ENCODE peak calls at places on chromosome 21, in seven cellular contexts. R is H54; S is mesothelial cell of epicardium; H is activated CD4-positive, alpha-beta T cell treated with anti-CD3 and anti-CD28 coated beads, Interleukin-2, amount 50 U/mL, for 1 hour; L is left cardiac atrium; M is endothelial cell; G is neural crest cell. U is an unnamed sample.
A peak's percentile ranks its signal among the peaks of the same experiment; 100 is the strongest.

GRCh38 chr21:46148106-46148505 is 7.3 kb downstream of the FTCD start:
- DNase-seq in R (no peak), S (peak; percentile 2), H (no peak), L (no peak), M (no peak), G (no peak), U (peak; percentile 20)

GRCh38 chr21:16422702-16423101 is 692.9 kb downstream of the USP25 start:
- DNase-seq in R (no peak), S (no peak), H (no peak), L (no peak), M (no peak), G (no peak), U (no peak)

GRCh38 chr21:45450741-45451740 is 46.1 kb downstream of the COL18A1 start:
- DNase-seq in R (no peak), S (no peak), H (no peak), L (peak; percentile 15), M (no peak), G (no peak), U (peak; percentile 64)

GRCh38 chr21:42561742-42562141 is 48.1 kb downstream of the SLC37A1 start:
- DNase-seq in R (no peak), S (no peak), H (no peak), L (no peak), M (no peak), G (no peak), U (no peak)

GRCh38 chr21:36788116-36788515 is 89.2 kb downstream of the SIM2 start:
- DNase-seq in R (peak; percentile 77), S (no peak), H (no peak), L (no peak), M (no peak), G (no peak), U (no peak)

GRCh38 chr21:28669331-28669730 is 323.3 kb downstream of the LTN1 start:
- DNase-seq in R (no peak), S (no peak), H (no peak), L (no peak), M (no peak), G (no peak), U (no peak)

GRCh38 chr21:16241500-16241963 is 511.8 kb downstream of the USP25 start:
- DNase-seq in R (no peak), S (no peak), H (no peak), L (no peak), M (peak; percentile 54), G (no peak), U (no peak)

GRCh38 chr21:23936224-23936623 is 1671.1 kb downstream of the MRPL39 start:
- DNase-seq in R (no peak), S (no peak), H (no peak), L (no peak), M (no peak), G (no peak), U (no peak)

GRCh38 chr21:32099812-32100416 is 178.9 kb downstream of the MIS18A start:
- DNase-seq in R (no peak), S (no peak), H (no peak), L (no peak), M (no peak), G (no peak), U (no peak)

GRCh38 chr21:31675332-31675731 is 15.8 kb downstream of the SOD1 start:
- DNase-seq in R (no peak), S (no peak), H (no peak), L (no peak), M (no peak), G (no peak), U (no peak)

GRCh38 chr21:42489991-42490390 is 6.0 kb downstream of the RSPH1 start:
- DNase-seq in R (no peak), S (no peak), H (no peak), L (no peak), M (no peak), G (no peak), U (no peak)

GRCh38 chr21:45513003-45513706 is 29.1 kb downstream of the SLC19A1 start:
- DNase-seq in R (no peak), S (no peak), H (no peak), L (peak; percentile 20), M (no peak), G (no peak), U (no peak)

GRCh38 chr21:33666153-33666552 is 23.9 kb downstream of the ITSN1 start:
- DNase-seq in R (no peak), S (no peak), H (no peak), L (no peak), M (no peak), G (no peak), U (no peak)

GRCh38 chr21:43866233-43866632 is 1.2 kb downstream of the AGPAT3 start:
- DNase-seq in R (peak; percentile 55), S (no peak), H (peak; percentile 33), L (peak; percentile 40), M (no peak), G (no peak), U (no peak)

GRCh38 chr21:9760398-9761074 is 760.8 kb upstream of the TPTE start:
- DNase-seq in R (no peak), S (no peak), H (no peak), L (no peak), M (no peak), G (no peak), U (no peak)

GRCh38 chr21:38784458-38785266 is 21.1 kb upstream of the ETS2 start:
- DNase-seq in R (no peak), S (no peak), H (no peak), L (no peak), M (no peak), G (no peak), U (no peak)

GRCh38 chr21:16492892-16493291 is 763.1 kb downstream of the USP25 start:
- DNase-seq in R (no peak), S (no peak), H (no peak), L (no peak), M (no peak), G (no peak), U (no peak)

GRCh38 chr21:32457360-32457840 is 44.9 kb downstream of the EVA1C start:
- DNase-seq in R (no peak), S (no peak), H (no peak), L (peak; percentile 63), M (no peak), G (no peak), U (peak; percentile 50)

GRCh38 chr21:33684923-33685560 is 42.7 kb downstream of the ITSN1 start:
- DNase-seq in R (no peak), S (no peak), H (no peak), L (no peak), M (no peak), G (no peak), U (no peak)

GRCh38 chr21:45153358-45154318 is 79.3 kb downstream of the ADARB1 start:
- DNase-seq in R (no peak), S (no peak), H (no peak), L (no peak), M (no peak), G (no peak), U (peak; percentile 43)

GRCh38 chr21:15893902-15894301 is 164.1 kb downstream of the USP25 start:
- DNase-seq in R (no peak), S (no peak), H (no peak), L (no peak), M (no peak), G (no peak), U (no peak)

GRCh38 chr21:26169061-26169610 is 1.4 kb downstream of the APP start:
- DNase-seq in R (peak; percentile 67), S (no peak), H (peak; percentile 42), L (peak; percentile 30), M (peak; percentile 25), G (peak; percentile 41), U (peak; percentile 46)

GRCh38 chr21:44484498-44485253 is 29.4 kb downstream of the LRRC3 start:
- DNase-seq in R (no peak), S (no peak), H (no peak), L (no peak), M (no peak), G (no peak), U (no peak)

GRCh38 chr21:42215942-42216725 is 2.8 kb upstream of the ABCG1 start:
- DNase-seq in R (no peak), S (no peak), H (no peak), L (no peak), M (no peak), G (no peak), U (no peak)

GRCh38 chr21:27033467-27033866 is 66.6 kb upstream of the ADAMTS5 start:
- DNase-seq in R (no peak), S (no peak), H (no peak), L (no peak), M (no peak), G (no peak), U (no peak)

GRCh38 chr21:44865561-44866280 is 7.8 kb downstream of the PTTG1IP start:
- DNase-seq in R (no peak), S (no peak), H (peak; percentile 19), L (no peak), M (no peak), G (no peak), U (peak; percentile 18)

GRCh38 chr21:35511298-35512162 is 462.4 kb upstream of the RUNX1 start:
- DNase-seq in R (peak; percentile 27), S (no peak), H (no peak), L (no peak), M (no peak), G (no peak), U (no peak)

GRCh38 chr21:27725916-27726315 is 759.0 kb upstream of the ADAMTS5 start:
- DNase-seq in R (no peak), S (no peak), H (no peak), L (no peak), M (no peak), G (no peak), U (no peak)

GRCh38 chr21:36425286-36425685 is 40.1 kb downstream of the CHAF1B start:
- DNase-seq in R (no peak), S (no peak), H (no peak), L (no peak), M (no peak), G (no peak), U (no peak)